ENCODE peak calls at places on chromosomes 2 and 18, in four cellular contexts. A is A549, T is glutamatergic neuron, Y is choroid plexus epithelial cell. M is an unnamed sample.

GRCh38 chr18:12744103-12744502 is 41.3 kb downstream of the PSMG2 start:
- DNase-seq in A (peak; percentile 52), T (no peak), Y (peak; percentile 85), M (peak; percentile 68)

GRCh38 chr2:34096552-34097171 is 497.6 kb upstream of the FAM98A start:
- DNase-seq in A (peak; percentile 19), T (peak; percentile 58), Y (peak; percentile 80), M (peak; percentile 15)

GRCh38 chr2:20560891-20561702 is 89.8 kb downstream of the HS1BP3 start:
- DNase-seq in A (no peak), T (no peak), Y (no peak), M (no peak)

GRCh38 chr2:1422716-1423285 is 9.5 kb downstream of the TPO start:
- DNase-seq in A (no peak), T (no peak), Y (no peak), M (no peak)

GRCh38 chr2:17620280-17620679 is 79.8 kb downstream of the VSNL1 start:
- DNase-seq in A (no peak), T (no peak), Y (peak; percentile 22), M (no peak)

GRCh38 chr2:30656079-30656478 is 151.2 kb downstream of the CAPN13 start:
- DNase-seq in A (no peak), T (no peak), Y (peak; percentile 77), M (no peak)

GRCh38 chr2:237980087-237980486 is 13.3 kb downstream of the UBE2F start:
- DNase-seq in A (no peak), T (no peak), Y (no peak), M (no peak)

GRCh38 chr18:77461062-77461693 is 211.5 kb downstream of the GALR1 start:
- DNase-seq in A (no peak), T (no peak), Y (peak; percentile 75), M (no peak)

GRCh38 chr2:68416081-68416675 is 50.9 kb downstream of the FBXO48 start:
- DNase-seq in A (no peak), T (no peak), Y (no peak), M (no peak)

GRCh38 chr2:68418419-68418818 is 48.7 kb downstream of the FBXO48 start:
- DNase-seq in A (no peak), T (no peak), Y (no peak), M (no peak)

GRCh38 chr2:68420254-68420910 is 46.7 kb downstream of the FBXO48 start:
- DNase-seq in A (no peak), T (no peak), Y (peak; percentile 70), M (no peak)

GRCh38 chr2:68417931-68418330 is 49.2 kb downstream of the FBXO48 start:
- DNase-seq in A (no peak), T (no peak), Y (no peak), M (no peak)

DNA sequence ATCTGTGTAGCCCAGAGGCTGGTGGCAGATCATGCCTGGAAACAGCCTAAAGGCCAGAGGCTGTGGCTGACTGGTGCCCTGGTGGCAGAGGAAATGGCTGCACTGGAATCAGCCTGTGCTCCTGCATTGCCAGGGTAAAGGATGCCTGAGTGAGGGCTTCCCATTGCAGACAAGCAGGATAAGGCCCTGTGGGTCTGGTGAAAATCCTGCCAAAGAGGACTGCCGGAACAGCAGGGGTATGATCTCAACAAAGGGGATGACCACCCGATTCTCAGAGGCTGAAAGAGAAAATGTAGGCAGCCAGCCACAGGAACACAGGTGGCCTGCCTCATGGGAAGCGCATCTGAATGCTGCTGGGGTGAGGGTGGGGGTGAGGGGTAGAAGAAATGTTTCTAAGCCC is 48.2 kb downstream of the FBXO48 start:
- DNase-seq in A (no peak), T (no peak), Y (no peak), M (no peak)
- TF ChIP-seq CTCF in A (no peak), T (no peak), Y (no peak), M (no peak)

GRCh38 chr2:162932416-162932815 is 93.8 kb upstream of the KCNH7 start:
- DNase-seq in A (no peak), T (no peak), Y (no peak), M (no peak)

GRCh38 chr2:162934191-162934590 is 95.6 kb upstream of the KCNH7 start:
- DNase-seq in A (no peak), T (no peak), Y (peak; percentile 5), M (no peak)

DNA sequence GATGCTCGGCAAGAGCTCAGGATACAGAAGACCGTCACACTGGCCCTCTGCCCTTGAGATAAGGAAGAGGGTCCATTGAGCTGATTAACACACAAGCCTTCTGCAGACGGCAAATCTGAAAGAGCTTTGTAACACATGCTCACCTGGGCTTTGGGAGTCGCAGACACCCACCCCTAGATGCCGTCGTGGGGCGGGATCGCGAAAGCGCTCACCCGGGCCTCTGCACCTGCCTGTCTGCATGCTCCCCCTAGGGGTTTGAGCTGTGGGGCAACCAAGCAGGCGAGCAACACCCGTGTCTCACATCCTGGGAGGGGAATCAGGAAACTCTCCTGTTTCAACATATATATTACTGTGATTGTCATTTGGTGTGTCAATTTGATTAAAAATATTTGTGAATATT is 99.8 kb upstream of the KCNH7 start:
- DNase-seq in A (no peak), T (no peak), Y (no peak), M (no peak)
- TF ChIP-seq CTCF in A (peak; percentile 24), T (no peak), Y (no peak), M (no peak)

DNA sequence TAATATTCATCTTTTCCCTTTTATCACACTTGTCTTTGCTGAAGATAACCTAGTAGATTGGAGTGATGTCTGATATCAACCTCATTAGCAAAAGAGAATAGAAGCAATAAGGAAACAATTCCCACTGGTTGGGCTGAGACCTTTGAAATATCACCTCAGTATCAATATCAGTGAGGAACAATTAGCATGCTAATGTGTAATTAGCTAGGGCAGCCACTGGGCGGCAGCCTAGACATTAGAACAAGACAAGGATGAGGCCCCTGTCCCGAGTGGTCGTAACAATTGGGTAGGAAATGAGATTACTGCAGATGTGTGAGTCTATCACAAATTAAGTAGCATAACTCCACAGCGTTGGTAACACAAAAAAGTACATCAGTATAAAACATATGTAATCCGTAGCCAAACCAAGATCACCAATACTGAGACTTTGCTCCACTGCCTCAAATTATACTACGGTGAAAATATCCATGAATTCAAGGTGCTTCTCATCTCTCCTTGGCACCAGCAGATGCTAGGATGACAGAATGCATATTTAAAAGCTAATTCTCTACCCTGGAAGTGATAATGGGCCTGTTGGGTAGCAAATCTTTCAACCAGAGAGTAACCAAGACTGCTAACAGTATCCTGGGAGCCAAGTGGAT is 99.1 kb downstream of the ALPK2 start:
- DNase-seq in A (peak; percentile 55), T (peak; percentile 81), Y (peak; percentile 75), M (peak; percentile 63)
- TF ChIP-seq CTCF in A (peak; percentile 85), T (peak; percentile 87), Y (peak; percentile 95), M (peak; percentile 89)

GRCh38 chr2:197097578-197098366 is 171.3 kb upstream of the PGAP1 start:
- DNase-seq in A (no peak), T (no peak), Y (peak; percentile 99), M (no peak)
- TF ChIP-seq CTCF in A (no peak), T (no peak), Y (no peak), M (no peak)

DNA sequence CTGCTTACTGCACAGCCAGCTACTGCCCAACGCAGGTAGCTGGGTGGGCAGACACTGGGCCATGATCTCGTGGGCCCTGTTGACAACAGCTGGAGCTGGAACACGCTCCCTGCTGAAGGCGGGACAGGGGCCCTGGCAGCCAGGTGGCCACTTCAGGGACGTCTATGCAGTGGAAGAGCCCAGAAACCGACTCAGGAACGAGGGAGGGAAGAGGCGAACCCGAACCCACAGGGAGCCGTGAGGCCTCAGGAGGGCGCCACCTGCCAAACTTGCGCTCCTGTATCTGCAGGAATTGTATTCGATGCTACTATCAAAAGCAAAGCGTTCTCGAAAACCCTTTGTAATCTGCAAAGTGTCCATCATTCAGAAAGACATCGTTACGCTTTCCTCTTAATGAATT is 198.4 kb downstream of the EIPR1 start:
- DNase-seq in A (no peak), T (peak; percentile 59), Y (no peak), M (no peak)
- TF ChIP-seq CTCF in A (peak; percentile 9), T (peak; percentile 39), Y (peak; percentile 37), M (peak; percentile 15)

GRCh38 chr2:14752294-14752693 is 119.8 kb downstream of the LRATD1 start:
- DNase-seq in A (no peak), T (no peak), Y (no peak), M (no peak)
- TF ChIP-seq CTCF in A (no peak), T (no peak), Y (no peak), M (no peak)

DNA sequence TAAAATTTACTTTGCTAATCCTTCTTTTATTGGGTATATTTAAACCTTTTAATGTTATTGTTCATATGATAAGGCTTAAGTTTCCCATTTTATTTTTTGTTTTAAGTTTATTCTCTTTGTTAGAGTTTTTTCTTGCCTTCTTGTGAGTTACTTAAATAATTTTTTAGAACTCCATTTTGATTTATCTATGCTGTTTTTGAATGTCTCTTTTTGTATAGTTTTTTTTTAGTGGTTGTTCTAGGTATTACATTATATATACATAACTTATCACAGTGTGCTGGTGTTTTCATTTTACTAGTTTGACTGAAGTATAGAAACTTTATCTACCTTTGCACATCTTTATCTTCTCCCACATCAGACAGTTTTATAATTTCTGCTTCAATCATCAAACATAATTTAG is 49.4 kb upstream of the TGFA start:
- DNase-seq in A (no peak), T (no peak), Y (no peak), M (no peak)
- TF ChIP-seq CTCF in A (no peak), T (peak; percentile 43), Y (no peak), M (no peak)

GRCh38 chr2:26770986-26771586 is 7.0 kb downstream of the SLC35F6 start:
- DNase-seq in A (peak; percentile 37), T (no peak), Y (peak; percentile 91), M (peak; percentile 40)
- TF ChIP-seq CTCF in A (peak; percentile 50), T (peak; percentile 34), Y (peak; percentile 44), M (peak; percentile 18)

GRCh38 chr2:65999790-66000189 is 435.1 kb upstream of the MEIS1 start:
- DNase-seq in A (no peak), T (no peak), Y (no peak), M (no peak)
- TF ChIP-seq CTCF in A (no peak), T (no peak), Y (no peak), M (no peak)